ENCODE peak calls at places on chromosomes 6 and 20, in five cellular contexts. B, L, N, P and K are unnamed samples.

GRCh38 chr20:34515484-34516037 is 661 bp upstream of the DYNLRB1 start:
- DNase-seq in L (peak), B (peak), N (peak), P (peak), K (peak)

GRCh38 chr20:32327087-32327681 is 30.9 kb upstream of the ASXL1 start:
- DNase-seq in P (no peak), N (no peak), B (peak), L (no peak), K (no peak)

GRCh38 chr6:170129691-170130171 is 161.1 kb downstream of the DLL1 start:
- DNase-seq in N (peak), B (no peak), L (peak), P (peak), K (peak)

GRCh38 chr20:7240490-7240889 is 473.0 kb downstream of the BMP2 start:
- DNase-seq in B (no peak), L (no peak), P (no peak), N (no peak), K (no peak)

GRCh38 chr6:56475736-56476457 is 166.8 kb downstream of the DST start:
- DNase-seq in B (no peak), L (no peak), P (no peak), N (no peak), K (peak)

GRCh38 chr6:80771941-80772340 is 665.5 kb downstream of the BCKDHB start:
- DNase-seq in L (no peak), N (no peak), B (no peak), P (no peak), K (no peak)

GRCh38 chr6:10558575-10558974 is 37.4 kb downstream of the GCNT2 start:
- DNase-seq in B (no peak), P (peak), L (no peak), N (no peak), K (no peak)

GRCh38 chr6:81640891-81641290 is 111.6 kb downstream of the TENT5A start:
- DNase-seq in P (no peak), B (no peak), N (no peak), L (no peak), K (no peak)

GRCh38 chr20:58583141-58583540 is 67.9 kb upstream of the APCDD1L start:
- DNase-seq in P (no peak), L (no peak), N (no peak), B (no peak), K (no peak)

GRCh38 chr6:149129401-149130077 is 188.0 kb upstream of the TAB2 start:
- DNase-seq in P (no peak), L (no peak), B (peak), N (no peak), K (no peak)

GRCh38 chr6:66751630-66752029 is 1044.6 kb upstream of the EYS start:
- DNase-seq in L (no peak), N (no peak), B (no peak), P (no peak), K (no peak)

GRCh38 chr6:105212587-105212986 is 32.8 kb upstream of the POPDC3 start:
- DNase-seq in N (no peak), L (no peak), P (no peak), B (no peak), K (no peak)

GRCh38 chr20:58880994-58881752 is 28.7 kb downstream of the GNAS start:
- DNase-seq in L (no peak), P (no peak), B (no peak), N (no peak), K (no peak)

GRCh38 chr20:24708411-24709295 is 239.2 kb downstream of the SYNDIG1 start:
- DNase-seq in P (no peak), B (no peak), N (peak), L (no peak), K (no peak)

GRCh38 chr6:140372064-140372463 is 997.6 kb upstream of the CITED2 start:
- DNase-seq in P (no peak), B (no peak), N (no peak), L (no peak), K (no peak)

GRCh38 chr6:29501106-29501505 is 13.3 kb upstream of the MAS1L start:
- DNase-seq in N (no peak), P (no peak), B (no peak), L (no peak), K (no peak)

GRCh38 chr20:17262786-17263185 is 35.9 kb downstream of the PCSK2 start:
- DNase-seq in B (no peak), L (no peak), N (no peak), P (no peak), K (no peak)

GRCh38 chr6:139483082-139483481 is 108.6 kb upstream of the CITED2 start:
- DNase-seq in L (no peak), B (no peak), P (no peak), N (no peak), K (no peak)

GRCh38 chr6:5190467-5190866 is 70.3 kb downstream of the LYRM4 start:
- DNase-seq in N (no peak), B (peak), P (no peak), L (no peak), K (no peak)

GRCh38 chr20:45010399-45010828 is 44.1 kb downstream of the STK4 start:
- DNase-seq in P (no peak), N (no peak), L (no peak), B (no peak), K (no peak)

GRCh38 chr20:17640875-17641378 is 41.1 kb downstream of the RRBP1 start:
- DNase-seq in P (no peak), L (no peak), B (no peak), N (peak), K (no peak)

GRCh38 chr6:154543638-154544037 is 33.2 kb upstream of the CNKSR3 start:
- DNase-seq in N (no peak), L (no peak), B (no peak), P (no peak), K (no peak)

GRCh38 chr6:157682856-157683481 is 140.1 kb upstream of the SNX9 start:
- DNase-seq in P (no peak), L (no peak), N (no peak), B (no peak), K (no peak)

GRCh38 chr6:2793491-2794151 is 28.4 kb downstream of the WRNIP1 start:
- DNase-seq in P (no peak), B (no peak), L (no peak), N (no peak), K (no peak)

GRCh38 chr6:17233531-17233930 is 47.6 kb upstream of the RBM24 start:
- DNase-seq in P (no peak), B (peak), N (no peak), L (no peak), K (no peak)

GRCh38 chr6:106125925-106126435 is 39.8 kb downstream of the PRDM1 start:
- DNase-seq in N (no peak), L (no peak), P (no peak), B (peak), K (no peak)

GRCh38 chr6:152671146-152671545 is 26.6 kb upstream of the MYCT1 start:
- DNase-seq in N (no peak), B (no peak), P (no peak), L (no peak), K (no peak)

GRCh38 chr20:44475372-44475693 is 341 bp upstream of the TTPAL start:
- DNase-seq in B (no peak), N (no peak), L (no peak), P (no peak), K (no peak)

GRCh38 chr6:90121982-90122381 is 174.7 kb downstream of the BACH2 start:
- DNase-seq in N (no peak), B (no peak), L (no peak), P (no peak), K (no peak)

GRCh38 chr6:39961178-39961577 is 26.9 kb upstream of the MOCS1 start:
- DNase-seq in P (no peak), B (no peak), N (no peak), L (no peak), K (no peak)

GRCh38 chr20:34415079-34415478 is 52.0 kb downstream of the ITCH start:
- DNase-seq in P (no peak), L (no peak), N (no peak), B (no peak), K (no peak)

GRCh38 chr6:131281471-131282270 is 146.4 kb downstream of the AKAP7 start:
- DNase-seq in P (peak), N (peak), B (no peak), L (peak), K (peak)

GRCh38 chr6:81785340-81785739 is 32.9 kb upstream of the TENT5A start:
- DNase-seq in B (no peak), P (no peak), N (no peak), L (no peak), K (no peak)